ENCODE peak calls at places on chromosomes 5 and 9, in eight cellular contexts. X is HFF-Myc, Q is WERI-Rb-1, U is keratinocyte, K is cardiac muscle cell, F is breast epithelium, L is HL-60, D is fibroblast of mammary gland. R is an unnamed sample.

GRCh38 chr9:113583511-113584470 is 120.3 kb downstream of the RGS3 start:
- DNase-seq in Q (no peak), F (no peak), U (no peak), K (no peak), D (no peak), X (no peak), L (no peak), R (no peak)

GRCh38 chr9:137313956-137314560 is 12.0 kb upstream of the NRARP start:
- DNase-seq in D (no peak), X (no peak), F (no peak), Q (no peak), U (no peak), K (no peak), L (no peak), R (no peak)

GRCh38 chr9:7369384-7369821 is 430.2 kb downstream of the DMAC1 start:
- DNase-seq in Q (no peak), X (no peak), K (no peak), U (no peak), L (no peak), F (no peak), D (no peak), R (no peak)

GRCh38 chr9:16982780-16983179 is 112.3 kb upstream of the BNC2 start:
- DNase-seq in F (no peak), U (no peak), K (no peak), D (no peak), L (no peak), Q (no peak), X (no peak), R (no peak)

GRCh38 chr5:7419367-7419766 is 23.4 kb downstream of the ADCY2 start:
- DNase-seq in K (no peak), U (no peak), X (no peak), Q (no peak), F (no peak), L (no peak), D (no peak), R (no peak)

GRCh38 chr5:31809037-31809910 is 170.3 kb downstream of the PDZD2 start:
- DNase-seq in U (no peak), K (peak), X (peak), Q (peak), L (no peak), F (peak), D (peak), R (peak)

GRCh38 chr5:152527358-152528048 is 122.4 kb upstream of the NMUR2 start:
- DNase-seq in U (no peak), X (no peak), K (no peak), Q (no peak), L (no peak), F (no peak), D (no peak), R (no peak)

GRCh38 chr5:179832039-179832745 is 11.5 kb downstream of the SQSTM1 start:
- DNase-seq in D (no peak), Q (no peak), U (no peak), K (no peak), X (no peak), L (no peak), F (no peak), R (no peak)

GRCh38 chr9:137813167-137813566 is 64.4 kb upstream of the CACNA1B start:
- DNase-seq in X (no peak), L (no peak), D (no peak), F (no peak), Q (no peak), K (no peak), U (no peak), R (no peak)

GRCh38 chr5:28896949-28897348 is 1858.6 kb upstream of the CDH9 start:
- DNase-seq in Q (no peak), X (no peak), U (no peak), L (no peak), D (no peak), F (no peak), K (peak), R (peak)

GRCh38 chr5:81165493-81166119 is 67.5 kb upstream of the CKMT2 start:
- DNase-seq in Q (peak), D (peak), K (peak), L (peak), F (peak), U (peak), X (peak), R (peak)

GRCh38 chr5:190366-191035 is 794 bp upstream of the LRRC14B start:
- DNase-seq in K (no peak), L (no peak), Q (no peak), X (no peak), F (no peak), U (no peak), D (no peak), R (no peak)

GRCh38 chr9:130166399-130166798 is 5.8 kb upstream of the NCS1 start:
- DNase-seq in X (no peak), K (no peak), U (no peak), F (no peak), L (no peak), Q (no peak), D (no peak), R (no peak)

GRCh38 chr5:93585054-93585751 is 2.2 kb downstream of the NR2F1 start:
- DNase-seq in U (no peak), Q (peak), D (no peak), L (no peak), K (peak), F (no peak), X (no peak), R (no peak)

GRCh38 chr9:138010861-138011260 is 133.3 kb downstream of the CACNA1B start:
- DNase-seq in D (no peak), U (no peak), X (no peak), Q (no peak), L (no peak), K (no peak), F (no peak), R (no peak)

GRCh38 chr5:67166460-67166871 is 30.1 kb downstream of the CD180 start:
- DNase-seq in D (no peak), L (no peak), K (no peak), U (no peak), F (peak), Q (no peak), X (no peak), R (no peak)

GRCh38 chr5:164336906-164337305 is 831.5 kb downstream of the MAT2B start:
- DNase-seq in K (peak), D (peak), L (no peak), F (no peak), U (no peak), X (no peak), Q (no peak), R (peak)

GRCh38 chr5:85030685-85031084 is 646.0 kb upstream of the EDIL3 start:
- DNase-seq in U (no peak), F (no peak), K (no peak), Q (no peak), D (no peak), X (no peak), L (no peak), R (no peak)

GRCh38 chr5:72949481-72949880 is 6.4 kb upstream of the FCHO2 start:
- DNase-seq in F (no peak), U (no peak), L (no peak), X (no peak), K (no peak), D (peak), Q (no peak), R (no peak)

GRCh38 chr5:13946111-13946510 is 1.6 kb upstream of the DNAH5 start:
- DNase-seq in Q (no peak), U (no peak), F (peak), K (no peak), X (no peak), L (no peak), D (peak), R (no peak)

GRCh38 chr5:140632366-140633080 is 452 bp downstream of the CD14 start:
- DNase-seq in X (no peak), L (peak), D (peak), U (no peak), Q (peak), K (peak), F (peak), R (peak)

GRCh38 chr9:9790216-9790872 is 822.5 kb downstream of the PTPRD start:
- DNase-seq in U (no peak), Q (peak), L (no peak), K (peak), D (peak), X (no peak), F (no peak), R (peak)

DNA sequence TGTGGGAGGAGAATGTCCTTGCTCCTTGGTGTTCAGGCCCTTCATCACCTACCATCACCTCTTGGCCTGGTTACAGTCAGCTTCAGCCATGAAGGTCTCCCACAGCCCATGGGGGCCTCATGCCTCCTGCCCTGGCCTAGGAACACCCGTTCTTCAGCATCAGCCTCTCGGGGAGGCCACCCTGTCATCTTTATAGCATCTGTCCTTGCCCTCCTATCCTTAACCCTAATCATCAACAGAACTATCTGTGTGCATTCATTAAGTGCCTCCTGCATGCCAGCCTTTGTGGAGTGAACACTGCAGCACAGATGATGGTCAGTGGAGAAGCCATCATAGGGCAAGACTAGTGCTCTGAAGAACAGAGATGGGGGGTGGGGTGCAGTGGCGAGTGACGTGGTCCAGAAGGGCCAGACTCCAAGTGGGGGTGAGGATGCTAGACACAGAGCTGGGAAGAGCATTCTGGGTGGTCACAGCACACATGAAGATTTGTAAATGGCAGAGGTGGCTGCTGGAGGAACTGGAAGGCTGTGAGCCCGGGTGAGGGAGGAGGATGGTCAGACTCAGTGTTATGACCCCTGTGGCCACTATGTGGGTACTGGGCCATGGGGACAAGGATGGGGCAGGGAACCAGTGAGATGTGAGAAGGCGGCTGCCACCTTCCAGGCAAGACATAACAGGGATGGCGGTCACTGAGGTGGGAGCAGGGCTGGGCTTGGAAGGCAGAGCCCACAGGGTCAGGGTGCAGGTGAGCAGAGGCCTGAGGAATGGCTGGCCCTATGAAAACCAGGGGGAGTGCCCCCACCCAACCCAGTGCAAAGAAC is 3.6 kb upstream of the CARD19 start:
- DNase-seq in U (no peak), X (no peak), K (no peak), D (no peak), Q (no peak), L (no peak), F (no peak), R (no peak)
- H3K4me3 ChIP-seq in U (no peak), X (no peak), K (no peak), D (no peak), Q (no peak), L (no peak), F (no peak), R (no peak)

DNA sequence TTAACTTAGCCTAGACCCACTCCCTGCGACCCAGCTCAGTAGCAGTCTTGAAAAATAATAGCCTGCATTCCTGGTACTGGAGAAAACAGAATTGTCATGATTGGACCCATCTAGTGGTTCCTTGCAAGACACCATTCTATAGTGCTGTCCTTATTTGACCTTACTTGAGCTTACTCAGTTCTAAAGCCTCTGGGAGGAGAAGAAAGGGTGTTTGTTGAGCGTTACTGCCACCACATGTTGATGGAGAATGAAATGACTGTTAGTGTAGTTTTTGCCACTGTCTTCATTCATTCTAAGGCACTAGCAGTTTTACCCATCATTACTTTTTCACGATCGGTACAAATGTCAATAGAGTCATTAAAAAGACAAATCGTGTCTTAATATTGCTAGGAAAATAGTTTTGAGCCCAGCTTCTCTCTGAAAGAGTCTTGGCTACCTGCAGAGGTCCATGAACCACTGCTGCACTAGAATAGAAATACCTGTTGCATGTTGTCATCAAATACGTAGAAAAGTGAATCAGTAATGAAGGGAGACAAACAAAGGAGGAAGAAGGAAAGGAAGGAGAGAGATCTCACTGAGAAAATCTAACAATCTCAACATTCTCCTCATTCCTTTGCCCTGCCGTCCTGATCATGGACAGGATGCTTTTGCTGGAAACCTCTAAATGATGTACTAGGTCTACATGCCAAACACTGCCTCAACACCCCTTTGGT is 96.0 kb downstream of the LIX1 start:
- DNase-seq in X (no peak), L (no peak), Q (no peak), U (no peak), D (peak), K (peak), F (no peak), R (peak)
- TF ChIP-seq CTCF in X (no peak), L (no peak), Q (no peak), U (no peak), D (peak), K (no peak), F (no peak), R (no peak)

DNA sequence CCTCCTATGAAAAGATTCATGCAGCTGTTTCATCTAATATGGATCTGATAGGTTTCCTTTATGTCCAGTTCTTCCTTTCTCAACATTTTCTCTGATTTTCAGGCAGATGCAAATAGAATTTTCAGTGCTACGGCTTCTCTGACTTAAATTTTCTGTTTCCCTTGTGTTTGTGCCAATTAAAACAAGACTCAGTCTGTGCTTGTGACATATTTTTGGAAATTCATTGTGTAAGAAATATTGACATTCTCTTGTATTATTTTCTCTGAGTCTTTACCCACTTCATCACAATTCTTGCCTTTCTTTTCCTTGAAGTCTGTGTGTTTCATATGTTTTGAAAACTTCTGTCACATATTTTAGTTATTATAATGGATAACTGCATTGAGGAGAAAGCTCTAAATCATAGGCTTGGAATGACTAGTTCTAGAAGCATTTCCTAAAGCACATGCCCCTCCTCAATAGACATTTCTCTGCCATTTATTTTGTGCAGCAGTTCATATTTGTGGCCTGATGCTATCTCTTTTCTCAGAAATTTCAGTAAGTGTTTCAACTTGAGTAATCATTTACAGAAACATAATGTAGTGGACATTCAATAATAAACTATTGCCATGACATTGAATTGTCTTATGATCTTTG is 206.5 kb downstream of the PALM2AKAP2 start:
- DNase-seq in D (peak), U (no peak), K (peak), L (no peak), X (peak), F (no peak), Q (no peak), R (peak)
- H3K4me3 ChIP-seq in D (no peak), U (no peak), K (no peak), L (no peak), X (no peak), F (no peak), Q (no peak), R (no peak)

GRCh38 chr9:91033802-91034201 is 232.2 kb downstream of the SYK start:
- DNase-seq in L (no peak), X (no peak), U (no peak), F (no peak), D (peak), Q (peak), K (peak), R (no peak)
- TF ChIP-seq CTCF in L (peak), X (peak), U (peak), F (no peak), D (peak), Q (peak), K (peak), R (peak)

GRCh38 chr9:134294228-134295071 is 31.8 kb upstream of the RXRA start:
- DNase-seq in U (no peak), X (no peak), D (peak), Q (no peak), L (no peak), K (peak), F (no peak), R (no peak)
- H3K4me3 ChIP-seq in U (no peak), X (peak), D (no peak), Q (no peak), L (no peak), K (no peak), F (peak), R (no peak)

DNA sequence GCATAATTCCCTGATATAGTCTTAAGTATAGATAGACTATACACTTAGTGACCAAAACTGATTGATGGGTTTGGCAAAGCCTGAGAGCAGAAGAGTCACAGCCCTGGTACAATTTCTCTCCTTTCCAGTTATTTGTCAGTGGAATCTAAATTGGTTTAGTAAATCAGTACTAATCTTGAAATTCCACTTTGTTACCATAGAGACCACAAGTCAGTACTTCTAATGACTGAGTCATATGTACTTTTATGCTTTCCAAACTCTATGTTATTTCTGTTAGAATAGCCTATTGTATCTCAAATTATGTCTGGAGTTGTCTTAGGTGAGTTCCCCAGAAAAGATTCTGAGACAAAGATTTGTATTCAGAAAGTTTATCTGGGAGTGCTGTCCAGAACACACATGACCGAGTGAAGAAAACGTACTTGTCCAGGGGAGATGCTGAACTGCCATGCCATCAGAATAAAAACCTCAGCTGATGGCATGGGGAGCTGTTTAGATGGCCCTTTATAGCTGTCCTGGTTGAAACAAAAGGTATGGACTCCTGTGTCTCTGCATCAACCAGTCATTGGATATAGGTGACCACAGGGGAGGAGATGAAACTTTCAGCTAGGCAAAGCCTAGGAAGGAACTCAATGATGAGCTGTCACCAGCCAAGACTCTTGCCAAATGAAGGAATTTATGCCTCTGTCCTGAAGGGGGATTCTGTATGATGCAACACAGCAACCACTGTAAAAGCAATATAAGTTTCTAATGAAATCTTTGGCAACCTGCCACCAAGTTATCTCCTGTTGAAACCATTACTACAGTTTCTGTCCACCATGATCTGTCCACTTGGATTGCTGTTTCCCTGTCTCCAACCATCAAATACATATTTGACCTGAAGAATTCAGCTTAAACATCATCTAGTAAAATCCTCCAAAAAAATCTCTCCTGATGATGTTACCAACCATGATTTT is 18.0 kb upstream of the SMC2 start:
- DNase-seq in U (no peak), K (peak), Q (no peak), F (no peak), L (no peak), X (no peak), D (peak), R (peak)
- TF ChIP-seq CTCF in U (no peak), K (peak), Q (no peak), F (no peak), L (no peak), X (no peak), D (peak), R (peak)